ENCODE peak calls at places on chromosomes 12 and 14, in seven cellular contexts. K is GM03348, A is pulmonary artery endothelial cell, V is stomach, Z is foreskin fibroblast, X is BJ, M is fibroblast of mammary gland. P is an unnamed sample.

GRCh38 chr12:29343022-29343799 is 37.8 kb downstream of the ERGIC2 start:
- DNase-seq in K (no peak), Z (no peak), A (no peak), X (no peak), V (no peak), M (no peak), P (peak)

GRCh38 chr12:111320233-111321050 is 48.5 kb downstream of the PHETA1 start:
- DNase-seq in V (no peak), X (no peak), M (no peak), A (no peak), K (no peak), Z (no peak), P (no peak)

GRCh38 chr14:66511849-66512248 is 3.9 kb downstream of the GPHN start:
- DNase-seq in Z (no peak), V (no peak), A (no peak), M (peak), X (no peak), K (no peak), P (no peak)

GRCh38 chr12:3604750-3605638 is 114.0 kb downstream of the PRMT8 start:
- DNase-seq in M (no peak), X (no peak), Z (peak), K (peak), V (peak), A (no peak), P (no peak)

GRCh38 chr14:74684444-74684843 is 28.4 kb downstream of the AREL1 start:
- DNase-seq in A (no peak), Z (no peak), V (no peak), K (no peak), X (no peak), M (no peak), P (no peak)

GRCh38 chr12:95996034-95996658 is at the start of gene HAL:
- DNase-seq in X (no peak), K (no peak), A (no peak), V (peak), Z (no peak), M (no peak), P (no peak)

GRCh38 chr14:37985826-37986470 is 221.8 kb upstream of the SSTR1 start:
- DNase-seq in X (no peak), A (peak), M (peak), Z (peak), V (peak), K (peak), P (peak)

GRCh38 chr12:288687-289086 is 26.1 kb upstream of the SLC6A13 start:
- DNase-seq in K (peak), V (peak), M (peak), Z (no peak), X (no peak), A (no peak), P (peak)

GRCh38 chr12:93785262-93786010 is 108.3 kb downstream of the CRADD start:
- DNase-seq in Z (peak), V (no peak), K (peak), M (peak), A (peak), X (no peak), P (peak)

GRCh38 chr12:132739600-132740312 is 21.9 kb downstream of the ANKLE2 start:
- DNase-seq in K (no peak), X (no peak), M (no peak), A (no peak), V (no peak), Z (no peak), P (no peak)

GRCh38 chr14:66284346-66284745 is 201.8 kb upstream of the CCDC196 start:
- DNase-seq in A (no peak), Z (peak), X (no peak), V (no peak), M (peak), K (no peak), P (peak)

GRCh38 chr12:13713746-13714400 is 267.5 kb downstream of the GRIN2B start:
- DNase-seq in A (no peak), X (no peak), Z (no peak), V (no peak), M (no peak), K (no peak), P (no peak)

GRCh38 chr12:31368666-31369361 is 42.9 kb upstream of the SINHCAF start:
- DNase-seq in X (no peak), V (peak), Z (no peak), M (no peak), K (no peak), A (no peak), P (peak)

GRCh38 chr12:85949253-85949652 is 75.2 kb downstream of the NTS start:
- DNase-seq in K (no peak), A (no peak), X (no peak), Z (no peak), M (no peak), V (no peak), P (no peak)

GRCh38 chr12:2963760-2964292 is 4.6 kb downstream of the TEAD4 start:
- DNase-seq in K (no peak), Z (peak), V (no peak), M (peak), A (no peak), X (no peak), P (peak)

GRCh38 chr12:75913502-75914110 is 118.0 kb downstream of the PHLDA1 start:
- DNase-seq in V (no peak), Z (no peak), K (no peak), M (no peak), X (no peak), A (no peak), P (no peak)

GRCh38 chr12:24911284-24911791 is 37.6 kb downstream of the BCAT1 start:
- DNase-seq in M (peak), V (no peak), Z (peak), A (no peak), K (peak), X (peak), P (peak)

GRCh38 chr14:68902357-68902756 is 76.7 kb downstream of the ACTN1 start:
- DNase-seq in K (no peak), A (no peak), Z (no peak), X (no peak), M (no peak), V (no peak), P (no peak)

GRCh38 chr12:76183459-76184186 is 99.1 kb upstream of the NAP1L1 start:
- DNase-seq in A (peak), X (peak), V (no peak), K (peak), M (peak), Z (peak), P (peak)

GRCh38 chr12:47158792-47159191 is 79.0 kb upstream of the AMIGO2 start:
- DNase-seq in V (no peak), M (no peak), Z (no peak), K (no peak), X (no peak), A (no peak), P (no peak)

GRCh38 chr14:65034021-65034420 is 47.3 kb downstream of the FNTB start:
- DNase-seq in X (no peak), Z (no peak), V (no peak), K (no peak), M (no peak), A (no peak), P (no peak)

GRCh38 chr12:53791735-53792326 is 40.1 kb upstream of the CISTR start:
- DNase-seq in M (peak), V (peak), A (no peak), X (no peak), K (peak), Z (peak), P (no peak)

GRCh38 chr14:23863836-23864235 is 89.7 kb upstream of the DHRS4 start:
- DNase-seq in K (no peak), V (no peak), M (no peak), X (no peak), Z (no peak), A (no peak), P (no peak)

GRCh38 chr12:11652351-11653040 is 3.0 kb downstream of the ETV6 start:
- DNase-seq in X (no peak), A (no peak), K (peak), V (peak), M (peak), Z (peak), P (peak)

GRCh38 chr12:19707948-19708409 is 268.7 kb downstream of the AEBP2 start:
- DNase-seq in Z (peak), X (no peak), K (no peak), M (peak), V (no peak), A (no peak), P (peak)